ENCODE peak calls at places on chromosome 3, in four cellular contexts. One of them, this sample, is unnamed. For H3K4me1, the result is how much of the 10 kb centered on the place peaks cover.

GRCh38 chr3:179750720-179751328 is 98.0 kb downstream of the USP13 start:
- DNase-seq in HCT116: no peak
- DNase-seq in GM12878: no peak
- DNase-seq in K562: no peak
- DNase-seq in this sample: no peak

GRCh38 chr3:132555316-132556035 is 41.6 kb upstream of the ACKR4 start:
- DNase-seq in GM12878: no peak
- DNase-seq in HCT116: no peak
- DNase-seq in K562: no peak
- DNase-seq in this sample: no peak

GRCh38 chr3:41690766-41691563 is 270.9 kb downstream of the ULK4 start:
- DNase-seq in GM12878: no peak
- DNase-seq in HCT116: no peak
- DNase-seq in K562: no peak
- DNase-seq in this sample: no peak

GRCh38 chr3:13365390-13366379 is 54.4 kb downstream of the NUP210 start:
- DNase-seq in HCT116: no peak
- DNase-seq in GM12878: no peak
- DNase-seq in K562: no peak
- DNase-seq in this sample: no peak

GRCh38 chr3:163951397-163951987 is 1126.8 kb downstream of the SI start:
- DNase-seq in GM12878: no peak
- DNase-seq in HCT116: no peak
- DNase-seq in K562: no peak
- DNase-seq in this sample: no peak

GRCh38 chr3:136251511-136251910 is 1.4 kb downstream of the PCCB start:
- DNase-seq in GM12878: no peak
- DNase-seq in HCT116: no peak
- DNase-seq in K562: peak
- DNase-seq in this sample: no peak

GRCh38 chr3:9704343-9705322 is 1.0 kb downstream of the CPNE9 start:
- DNase-seq in GM12878: no peak
- DNase-seq in K562: peak
- DNase-seq in HCT116: no peak
- DNase-seq in this sample: peak

GRCh38 chr3:63523100-63523499 is 129.4 kb upstream of the SNTN start:
- DNase-seq in GM12878: no peak
- DNase-seq in HCT116: peak
- DNase-seq in K562: no peak
- DNase-seq in this sample: no peak

GRCh38 chr3:106518516-106518915 is 649.7 kb upstream of the CBLB start:
- DNase-seq in HCT116: no peak
- DNase-seq in K562: no peak
- DNase-seq in GM12878: no peak
- DNase-seq in this sample: no peak

GRCh38 chr3:170003881-170004356 is 33.9 kb upstream of the GPR160 start:
- DNase-seq in GM12878: no peak
- DNase-seq in HCT116: no peak
- DNase-seq in K562: no peak
- DNase-seq in this sample: no peak

GRCh38 chr3:139339219-139339906 is 4.5 kb upstream of the MRPS22 start:
- DNase-seq in HCT116: no peak
- DNase-seq in K562: peak
- DNase-seq in GM12878: no peak
- DNase-seq in this sample: no peak

GRCh38 chr3:18645603-18646002 is 220.5 kb upstream of the SATB1 start:
- DNase-seq in K562: no peak
- DNase-seq in HCT116: no peak
- DNase-seq in GM12878: no peak
- DNase-seq in this sample: no peak

GRCh38 chr3:9156604-9157003 is 92.8 kb downstream of the SRGAP3 start:
- DNase-seq in K562: no peak
- DNase-seq in GM12878: no peak
- DNase-seq in HCT116: no peak
- DNase-seq in this sample: no peak

GRCh38 chr3:66402596-66403267 is 98.1 kb downstream of the LRIG1 start:
- DNase-seq in K562: no peak
- DNase-seq in HCT116: no peak
- DNase-seq in GM12878: no peak
- DNase-seq in this sample: no peak

GRCh38 chr3:106119691-106120090 is 250.9 kb upstream of the CBLB start:
- DNase-seq in HCT116: no peak
- DNase-seq in K562: no peak
- DNase-seq in GM12878: no peak
- DNase-seq in this sample: no peak

GRCh38 chr3:56702487-56703315 is 19.6 kb upstream of the TASOR start:
- DNase-seq in HCT116: peak
- DNase-seq in GM12878: no peak
- DNase-seq in K562: peak
- DNase-seq in this sample: no peak

GRCh38 chr3:72797773-72798543 is 50.3 kb downstream of the SHQ1 start:
- DNase-seq in HCT116: no peak
- DNase-seq in K562: peak
- DNase-seq in GM12878: no peak
- DNase-seq in this sample: no peak

GRCh38 chr3:69442771-69443197 is 56.9 kb upstream of the FRMD4B start:
- DNase-seq in K562: no peak
- DNase-seq in GM12878: no peak
- DNase-seq in HCT116: no peak
- DNase-seq in this sample: no peak

GRCh38 chr3:172398484-172398883 is 49.8 kb downstream of the GHSR start:
- DNase-seq in K562: no peak
- DNase-seq in GM12878: no peak
- DNase-seq in HCT116: no peak
- DNase-seq in this sample: no peak

GRCh38 chr3:94009612-94010011 is 18.8 kb downstream of the STX19 start:
- DNase-seq in GM12878: no peak
- DNase-seq in K562: no peak
- DNase-seq in HCT116: no peak
- DNase-seq in this sample: no peak

GRCh38 chr3:195908439-195909293 is at the start of gene TNK2:
- DNase-seq in K562: peak
- DNase-seq in GM12878: no peak
- DNase-seq in HCT116: no peak
- DNase-seq in this sample: no peak

GRCh38 chr3:49238274-49239127 is 38.5 kb downstream of the C3orf62 start:
- DNase-seq in GM12878: peak
- DNase-seq in K562: peak
- DNase-seq in HCT116: no peak
- DNase-seq in this sample: no peak

GRCh38 chr3:65020780-65021179 is 333.0 kb upstream of the ADAMTS9 start:
- DNase-seq in HCT116: no peak
- DNase-seq in GM12878: no peak
- DNase-seq in K562: no peak
- DNase-seq in this sample: no peak

GRCh38 chr3:185318136-185318535 is 44.8 kb upstream of the MAP3K13 start:
- DNase-seq in K562: no peak
- DNase-seq in HCT116: no peak
- DNase-seq in GM12878: no peak
- DNase-seq in this sample: no peak

GRCh38 chr3:149654188-149654601 is 3.6 kb downstream of the WWTR1 start:
- DNase-seq in GM12878: no peak
- DNase-seq in HCT116: no peak
- DNase-seq in K562: no peak
- DNase-seq in this sample: no peak

GRCh38 chr3:99128740-99129505 is 227.4 kb upstream of the DCBLD2 start:
- DNase-seq in K562: no peak
- DNase-seq in HCT116: peak
- DNase-seq in GM12878: no peak
- DNase-seq in this sample: no peak

GRCh38 chr3:34882764-34883163 is 756.6 kb upstream of the ARPP21 start:
- DNase-seq in K562: no peak
- DNase-seq in HCT116: no peak
- DNase-seq in GM12878: no peak
- DNase-seq in this sample: no peak

GRCh38 chr3:179026636-179027035 is 45.0 kb downstream of the ZMAT3 start:
- DNase-seq in GM12878: no peak
- DNase-seq in HCT116: no peak
- DNase-seq in K562: no peak
- DNase-seq in this sample: no peak

GRCh38 chr3:118636841-118637240 is 397.8 kb downstream of the IGSF11 start:
- DNase-seq in HCT116: no peak
- DNase-seq in K562: no peak
- DNase-seq in GM12878: no peak
- DNase-seq in this sample: no peak

GRCh38 chr3:40229411-40229810 is 80.1 kb upstream of the EIF1B start:
- DNase-seq in HCT116: no peak
- DNase-seq in K562: no peak
- DNase-seq in GM12878: peak
- DNase-seq in this sample: no peak

GRCh38 chr3:59978979-59979378 is 929.2 kb upstream of the CFAP20DC start:
- DNase-seq in HCT116: no peak
- DNase-seq in K562: no peak
- DNase-seq in GM12878: peak
- DNase-seq in this sample: no peak

GRCh38 chr3:155356594-155357370 is 63.3 kb upstream of the STRIT1 start:
- DNase-seq in K562: no peak
- DNase-seq in HCT116: no peak
- DNase-seq in GM12878: no peak
- DNase-seq in this sample: peak
- TF ChIP-seq EGR1 in K562: no peak
- TF ChIP-seq EGR1 in HCT116: no peak
- TF ChIP-seq EGR1 in GM12878: no peak
- TF ChIP-seq EGR1 in this sample: no peak

GRCh38 chr3:29319798-29320197 is 38.9 kb downstream of the RBMS3 start:
- DNase-seq in GM12878: no peak
- DNase-seq in K562: no peak
- DNase-seq in HCT116: no peak
- DNase-seq in this sample: no peak

GRCh38 chr3:29318251-29318650 is 37.4 kb downstream of the RBMS3 start:
- DNase-seq in GM12878: no peak
- DNase-seq in HCT116: no peak
- DNase-seq in K562: no peak
- DNase-seq in this sample: no peak

GRCh38 chr3:29319262-29319661 is 38.4 kb downstream of the RBMS3 start:
- DNase-seq in HCT116: no peak
- DNase-seq in GM12878: peak
- DNase-seq in K562: no peak
- DNase-seq in this sample: no peak

GRCh38 chr3:29324180-29324651 is 43.3 kb downstream of the RBMS3 start:
- DNase-seq in GM12878: peak
- DNase-seq in K562: no peak
- DNase-seq in HCT116: no peak
- DNase-seq in this sample: no peak

DNA sequence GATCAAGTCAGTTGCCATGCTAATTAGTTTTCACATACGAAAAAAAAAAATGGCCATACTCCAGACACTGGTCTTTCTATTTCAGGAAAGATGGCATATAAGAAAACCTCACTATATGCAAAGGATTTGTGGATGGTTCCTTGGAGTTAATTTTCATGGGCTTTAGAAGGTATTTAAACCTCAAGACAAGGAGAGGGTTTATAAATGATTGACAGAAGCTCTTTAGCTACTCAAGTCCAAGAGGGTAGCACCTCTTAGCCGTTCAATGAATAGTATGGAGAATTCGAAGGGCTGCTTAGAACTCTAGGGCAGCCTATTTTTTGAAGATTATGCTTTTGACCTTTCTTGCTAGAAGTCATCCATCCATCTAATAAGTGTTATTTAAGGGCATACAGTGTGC is 41.7 kb downstream of the RBMS3 start:
- DNase-seq in HCT116: no peak
- DNase-seq in K562: no peak
- DNase-seq in GM12878: no peak
- DNase-seq in this sample: no peak
- H3K4me1 ChIP-seq in HCT116: under half
- H3K4me1 ChIP-seq in K562: under half
- H3K4me1 ChIP-seq in GM12878: under half
- H3K4me1 ChIP-seq in this sample: under half

DNA sequence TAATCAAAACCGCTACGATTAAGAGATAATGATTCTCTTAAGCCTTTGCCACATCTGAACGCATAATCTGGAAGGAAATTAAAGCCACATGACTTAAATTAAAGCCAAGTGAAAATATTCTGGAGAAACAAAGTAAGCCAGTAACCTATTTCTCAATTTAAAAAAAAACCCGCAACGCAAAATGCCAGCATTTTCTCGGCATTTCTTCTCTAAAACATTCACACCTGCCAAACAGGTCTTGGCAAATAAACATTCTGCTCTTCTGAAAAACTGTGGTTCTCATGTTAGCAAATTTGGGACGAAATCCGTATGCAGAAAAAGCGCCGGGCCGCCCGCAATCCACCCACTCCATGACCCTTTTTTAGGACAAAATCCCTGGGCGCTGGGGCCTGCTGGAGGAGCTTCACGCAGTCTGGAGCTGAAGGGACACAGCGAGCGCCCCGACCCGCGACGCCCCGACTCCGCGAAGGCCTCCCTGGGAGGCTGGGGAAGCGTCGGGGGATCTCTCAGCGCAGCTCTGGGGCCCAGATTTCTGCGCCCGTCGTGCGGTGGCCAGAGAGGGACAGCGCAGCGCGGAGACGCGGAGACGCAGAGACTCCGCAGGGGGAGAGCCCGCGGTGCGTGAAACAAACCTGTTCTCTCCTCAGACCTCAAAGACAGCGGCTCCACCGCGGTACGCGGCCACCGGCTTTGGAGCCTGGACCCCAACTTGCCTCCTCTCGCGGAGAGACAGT is 471 bp downstream of the NKIRAS1 start:
- DNase-seq in HCT116: no peak
- DNase-seq in K562: peak
- DNase-seq in GM12878: no peak
- DNase-seq in this sample: no peak
- TF ChIP-seq EZH2 in HCT116: no peak
- TF ChIP-seq EZH2 in K562: no peak
- TF ChIP-seq EZH2 in GM12878: no peak
- TF ChIP-seq EZH2 in this sample: no peak

DNA sequence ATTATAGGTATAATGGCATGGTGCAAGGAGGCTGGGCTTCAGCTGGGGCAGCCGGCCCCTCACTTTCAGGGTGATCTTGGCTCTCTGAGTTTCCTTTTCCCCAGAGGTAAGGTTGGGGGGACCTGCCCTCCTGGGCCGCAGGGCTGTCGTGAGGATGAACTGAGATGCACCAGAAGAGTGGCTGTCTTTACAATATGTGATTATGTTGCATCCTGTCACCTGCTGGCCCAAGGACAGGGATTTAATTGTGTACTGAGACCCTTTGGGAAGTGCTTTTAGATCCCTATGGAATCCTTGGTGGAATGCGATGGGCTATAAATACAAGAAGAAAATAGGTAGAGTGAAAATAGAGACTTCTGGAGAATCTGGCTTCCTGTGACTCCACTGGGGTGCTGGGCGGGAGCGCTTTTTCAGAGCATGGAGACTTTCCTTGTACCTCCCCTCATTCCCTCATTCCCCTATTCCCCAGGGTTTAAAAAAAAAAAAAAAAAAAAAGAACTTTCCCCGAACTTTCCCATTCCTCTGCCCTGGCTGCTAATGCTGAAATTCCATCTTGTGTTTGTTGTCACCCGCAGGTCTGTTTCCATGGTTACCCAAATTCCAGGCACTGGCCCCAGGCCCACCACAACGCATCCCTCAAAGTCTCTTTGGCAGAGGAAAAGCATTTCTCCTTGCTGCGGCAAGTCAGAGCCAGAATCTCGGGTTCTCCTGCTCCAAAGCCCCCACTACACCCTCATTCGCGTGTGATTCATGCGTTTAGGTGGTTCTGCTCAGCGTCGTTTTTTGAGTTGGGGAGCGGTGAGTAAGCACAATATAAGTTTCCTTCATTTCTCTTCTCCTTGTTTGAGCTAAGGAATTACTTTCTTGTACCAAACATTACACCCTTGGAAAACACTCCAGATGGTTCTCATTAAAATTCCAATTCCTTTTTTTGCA is 21.8 kb downstream of the ANAPC13 start:
- DNase-seq in GM12878: no peak
- DNase-seq in K562: no peak
- DNase-seq in HCT116: no peak
- DNase-seq in this sample: peak
- TF ChIP-seq EGR1 in GM12878: no peak
- TF ChIP-seq EGR1 in K562: no peak
- TF ChIP-seq EGR1 in HCT116: no peak
- TF ChIP-seq EGR1 in this sample: no peak